ENCODE peak calls at places on chromosomes 6 and 20, in nine cellular contexts. X is activated naive CD4-positive, alpha-beta T cell treated with anti-CD3 and anti-CD28 coated beads, Interleukin-2, amount 50 U/mL, for 72 hours; V is pons; M is M059J; T is NCI-H774; B is activated CD4-positive, alpha-beta T cell treated with anti-CD3 and anti-CD28 coated beads, Interleukin-2, amount 10 ng/mL, durations not matched to agents 24 days and 14 days; F is hypothalamus; N is stimulated activated CD4-positive, alpha-beta T cell treated with anti-CD3 and anti-CD28 coated beads, Interleukin-2, amount 100 ng/mL, for 48 hours; U is LoVo. A is an unnamed sample.

GRCh38 chr6:37192669-37193068 is 22.7 kb downstream of the PIM1 start:
- DNase-seq in X (no peak), V (no peak), M (no peak), T (peak; percentile 74), B (no peak), F (no peak), N (no peak), U (no peak), A (no peak)

GRCh38 chr6:108518714-108519576 is 41.8 kb upstream of the FOXO3 start:
- DNase-seq in X (no peak), V (no peak), M (peak; percentile 46), T (peak; percentile 32), B (peak; percentile 66), F (no peak), N (no peak), U (no peak), A (peak; percentile 46)

GRCh38 chr6:136628996-136629395 is 78.8 kb upstream of the MAP7 start:
- DNase-seq in X (no peak), V (no peak), M (peak; percentile 71), T (no peak), B (no peak), F (no peak), N (no peak), U (no peak), A (peak; percentile 72)

GRCh38 chr20:3694864-3695263 is 13.1 kb upstream of the ADAM33 start:
- DNase-seq in X (no peak), V (no peak), M (no peak), T (no peak), B (no peak), F (no peak), N (no peak), U (no peak), A (no peak)

GRCh38 chr20:59976196-59976847 is 18.1 kb downstream of the CDH26 start:
- DNase-seq in X (no peak), V (no peak), M (no peak), T (no peak), B (no peak), F (no peak), N (no peak), U (no peak), A (no peak)

GRCh38 chr6:111871725-111872520 is 1.3 kb downstream of the FYN start:
- DNase-seq in X (no peak), V (peak; percentile 97), M (peak; percentile 60), T (peak; percentile 45), B (peak; percentile 81), F (no peak), N (no peak), U (no peak), A (peak; percentile 25)

GRCh38 chr6:9131616-9132015 is 696.3 kb upstream of the SLC35B3 start:
- DNase-seq in X (no peak), V (no peak), M (no peak), T (peak; percentile 62), B (no peak), F (no peak), N (no peak), U (no peak), A (peak; percentile 46)

GRCh38 chr20:15637971-15638754 is 935.1 kb downstream of the KIF16B start:
- DNase-seq in X (no peak), V (no peak), M (no peak), T (no peak), B (no peak), F (no peak), N (no peak), U (no peak), A (no peak)

GRCh38 chr20:36754656-36755222 is 8.8 kb upstream of the NDRG3 start:
- DNase-seq in X (no peak), V (peak; percentile 89), M (peak; percentile 80), T (no peak), B (peak; percentile 86), F (no peak), N (no peak), U (peak; percentile 31), A (peak; percentile 73)

GRCh38 chr6:44072452-44072958 is 54.7 kb downstream of the MRPL14 start:
- DNase-seq in X (no peak), V (no peak), M (no peak), T (no peak), B (no peak), F (no peak), N (no peak), U (peak; percentile 25), A (no peak)

GRCh38 chr6:112289039-112289566 is 34.7 kb upstream of the LAMA4 start:
- DNase-seq in X (no peak), V (peak; percentile 17), M (peak; percentile 67), T (no peak), B (no peak), F (no peak), N (no peak), U (no peak), A (no peak)

GRCh38 chr6:34095136-34095505 is 50.8 kb downstream of the GRM4 start:
- DNase-seq in X (no peak), V (no peak), M (no peak), T (no peak), B (no peak), F (no peak), N (no peak), U (no peak), A (no peak)

GRCh38 chr6:74458536-74458935 is 747.3 kb downstream of the COL12A1 start:
- DNase-seq in X (no peak), V (no peak), M (no peak), T (no peak), B (no peak), F (no peak), N (no peak), U (no peak), A (no peak)

GRCh38 chr6:46796842-46797241 is 3.7 kb downstream of the MEP1A start:
- DNase-seq in X (no peak), V (no peak), M (peak; percentile 61), T (no peak), B (no peak), F (no peak), N (no peak), U (no peak), A (peak; percentile 88)

GRCh38 chr6:55886185-55886836 is 10.9 kb upstream of the BMP5 start:
- DNase-seq in X (no peak), V (peak; percentile 39), M (peak; percentile 51), T (peak; percentile 11), B (no peak), F (no peak), N (no peak), U (peak; percentile 26), A (peak; percentile 30)

GRCh38 chr6:30007132-30007764 is 53.8 kb upstream of the POLR1H start:
- DNase-seq in X (no peak), V (no peak), M (no peak), T (no peak), B (peak; percentile 74), F (no peak), N (no peak), U (no peak), A (peak; percentile 30)